ENCODE peak calls at places on chromosomes 4 and X, in ten cellular contexts. U is suprapubic skin; Z is Peyer's patch; Y is CD8-positive, alpha-beta memory T cell; D is aorta; G is bronchial epithelial cell; Q is SJSA1; B is H7; V is neural progenitor cell; I is heart left ventricle. T is an unnamed sample. For H3K36me3, the result is how much of the 10 kb centered on the place peaks cover.

GRCh38 chrX:49972313-49972712 is 49.9 kb downstream of the CLCN5 start:
- DNase-seq in Z (no peak), B (no peak), V (no peak), G (no peak), U (no peak), Q (no peak), Y (no peak), D (no peak), I (no peak), T (no peak)

GRCh38 chr4:137414802-137415201 is 117.5 kb downstream of the PCDH18 start:
- DNase-seq in G (no peak), Q (no peak), U (no peak), B (no peak), Y (no peak), I (no peak), D (no peak), V (no peak), Z (no peak), T (no peak)

GRCh38 chrX:45110494-45110893 is 90.2 kb downstream of the DIPK2B start:
- DNase-seq in D (no peak), Z (no peak), Y (no peak), G (no peak), V (no peak), B (no peak), Q (no peak), U (no peak), I (no peak), T (no peak)

GRCh38 chr4:179196511-179196910 is 1754.3 kb upstream of the AGA start:
- DNase-seq in U (no peak), I (no peak), B (peak), Z (no peak), D (no peak), G (no peak), Y (no peak), V (peak), Q (no peak), T (peak)

GRCh38 chrX:9369802-9370291 is 95.0 kb upstream of the TBL1X start:
- DNase-seq in V (no peak), D (no peak), Z (no peak), Q (no peak), Y (no peak), B (no peak), I (no peak), G (no peak), U (no peak), T (no peak)

GRCh38 chr4:6695660-6696581 is 2.2 kb downstream of the S100P start:
- DNase-seq in Z (peak), U (no peak), Q (no peak), G (no peak), V (no peak), Y (peak), B (peak), D (no peak), I (no peak), T (no peak)

GRCh38 chrX:148601034-148601433 is 100.6 kb downstream of the AFF2 start:
- DNase-seq in Z (no peak), B (no peak), Y (no peak), U (no peak), I (no peak), D (no peak), Q (no peak), G (peak), V (no peak), T (no peak)

GRCh38 chr4:148288448-148288847 is 153.8 kb downstream of the NR3C2 start:
- DNase-seq in G (no peak), I (peak), U (no peak), Q (no peak), B (no peak), Y (no peak), Z (no peak), V (no peak), D (no peak), T (no peak)

GRCh38 chr4:140330311-140330900 is 43.0 kb upstream of the SCOC start:
- DNase-seq in I (no peak), D (no peak), G (peak), Z (no peak), B (no peak), Y (no peak), U (no peak), V (peak), Q (peak), T (no peak)

GRCh38 chr4:4491396-4491893 is 50.4 kb downstream of the STX18 start:
- DNase-seq in Z (no peak), I (no peak), V (no peak), B (no peak), Y (no peak), G (no peak), Q (no peak), U (no peak), D (no peak), T (no peak)

GRCh38 chr4:14701389-14701788 is 300.9 kb upstream of the CPEB2 start:
- DNase-seq in B (no peak), Q (no peak), U (no peak), Y (no peak), V (no peak), G (no peak), I (no peak), D (no peak), Z (no peak), T (no peak)

GRCh38 chr4:6029254-6029653 is 11.0 kb upstream of the C4orf50 start:
- DNase-seq in V (peak), U (no peak), B (peak), Z (no peak), Y (no peak), I (no peak), D (no peak), Q (no peak), G (no peak), T (no peak)

GRCh38 chr4:74317616-74318256 is 9.5 kb downstream of the EPGN start:
- DNase-seq in V (no peak), Y (no peak), G (peak), U (no peak), B (no peak), Z (no peak), Q (no peak), D (no peak), I (no peak), T (no peak)

GRCh38 chr4:121155893-121156292 is 8.2 kb downstream of the TNIP3 start:
- DNase-seq in Q (peak), B (no peak), Z (no peak), G (peak), D (no peak), U (no peak), Y (no peak), V (no peak), I (no peak), T (peak)

GRCh38 chr4:47061435-47061834 is 30.1 kb downstream of the GABRB1 start:
- DNase-seq in D (no peak), I (no peak), Z (no peak), Y (no peak), G (no peak), B (no peak), Q (peak), U (no peak), V (no peak), T (no peak)

GRCh38 chrX:9862525-9862924 is 76.3 kb downstream of the SHROOM2 start:
- DNase-seq in V (no peak), G (no peak), Z (no peak), B (peak), Y (no peak), I (no peak), Q (no peak), D (no peak), U (no peak), T (no peak)

GRCh38 chr4:112223956-112224355 is 7.6 kb upstream of the AP1AR start:
- DNase-seq in V (no peak), Y (no peak), B (no peak), D (no peak), I (no peak), U (no peak), Q (no peak), Z (no peak), G (no peak), T (no peak)

GRCh38 chr4:55356991-55357461 is 11.0 kb downstream of the SRD5A3 start:
- DNase-seq in D (no peak), U (no peak), Y (no peak), B (no peak), G (peak), I (no peak), V (no peak), Q (no peak), Z (no peak), T (no peak)

GRCh38 chr4:7186516-7187296 is 5.6 kb upstream of the SORCS2 start:
- DNase-seq in G (no peak), B (no peak), Y (no peak), Q (no peak), I (no peak), D (no peak), U (peak), V (no peak), Z (peak), T (no peak)

GRCh38 chr4:122602277-122603142 is 18.4 kb downstream of the IL21 start:
- DNase-seq in Q (peak), D (no peak), Y (no peak), B (peak), U (no peak), G (peak), V (peak), I (no peak), Z (no peak), T (peak)

GRCh38 chr4:176841730-176842129 is 49.0 kb upstream of the VEGFC start:
- DNase-seq in D (no peak), B (no peak), Q (peak), Y (no peak), U (no peak), I (no peak), V (no peak), G (peak), Z (no peak), T (peak)

GRCh38 chr4:55503164-55503563 is 43.5 kb downstream of the CLOCK start:
- DNase-seq in Q (peak), U (no peak), G (peak), Z (no peak), V (no peak), I (no peak), D (no peak), Y (no peak), B (no peak), T (peak)

GRCh38 chrX:108313662-108314061 is 124.6 kb downstream of the COL4A6 start:
- DNase-seq in D (no peak), Z (no peak), I (no peak), V (no peak), U (no peak), Q (no peak), Y (no peak), G (peak), B (no peak), T (no peak)

GRCh38 chrX:21738950-21739287 is 19.0 kb downstream of the SMPX start:
- DNase-seq in B (no peak), I (no peak), V (no peak), Z (no peak), D (no peak), Y (no peak), U (no peak), G (no peak), Q (no peak), T (no peak)

GRCh38 chr4:22190855-22191254 is 242.3 kb upstream of the KCNIP4 start:
- DNase-seq in G (peak), D (no peak), Y (no peak), V (no peak), U (no peak), Z (no peak), B (no peak), Q (peak), I (no peak), T (peak)

GRCh38 chrX:106898462-106898861 is 4.7 kb downstream of the RIPPLY1 start:
- DNase-seq in B (peak), G (peak), Y (no peak), U (no peak), V (peak), Q (peak), I (no peak), D (no peak), Z (no peak), T (no peak)

GRCh38 chr4:762211-763190 is 56.9 kb downstream of the PCGF3 start:
- DNase-seq in Y (no peak), B (peak), I (peak), U (no peak), Z (no peak), Q (no peak), D (no peak), V (no peak), G (no peak), T (no peak)
- H3K36me3 ChIP-seq in Y (under half), B (under half), I (half or more), U (half or more), Z (half or more), Q (under half), D (under half), V (under half), G (under half), T (under half)

DNA sequence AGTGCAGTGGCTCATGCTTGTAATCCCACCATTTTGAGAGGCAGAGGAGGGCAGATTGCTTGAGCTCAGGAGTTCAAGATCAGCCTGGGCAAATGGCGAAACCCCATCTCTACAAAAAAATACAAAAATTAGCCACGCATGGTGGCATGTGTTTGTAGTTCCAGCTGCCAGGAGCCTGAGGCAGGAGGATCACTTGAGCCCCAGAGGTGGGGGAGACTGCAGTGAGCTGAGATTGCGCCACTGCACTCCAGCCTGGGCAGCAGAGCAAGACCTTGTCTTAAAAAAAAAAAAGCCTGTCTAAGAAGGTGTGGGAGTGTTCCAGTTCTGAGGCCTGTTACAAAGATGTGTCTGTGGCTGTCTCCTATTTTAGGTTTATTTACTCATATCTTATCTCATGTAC is 38.0 kb downstream of the PI4K2B start:
- DNase-seq in B (no peak), Z (no peak), I (no peak), V (no peak), D (no peak), Y (no peak), Q (no peak), G (no peak), U (no peak), T (no peak)
- H3K36me3 ChIP-seq in B (under half), Z (under half), I (half or more), V (under half), D (under half), Y (under half), Q (under half), G (under half), U (under half), T (under half)

DNA sequence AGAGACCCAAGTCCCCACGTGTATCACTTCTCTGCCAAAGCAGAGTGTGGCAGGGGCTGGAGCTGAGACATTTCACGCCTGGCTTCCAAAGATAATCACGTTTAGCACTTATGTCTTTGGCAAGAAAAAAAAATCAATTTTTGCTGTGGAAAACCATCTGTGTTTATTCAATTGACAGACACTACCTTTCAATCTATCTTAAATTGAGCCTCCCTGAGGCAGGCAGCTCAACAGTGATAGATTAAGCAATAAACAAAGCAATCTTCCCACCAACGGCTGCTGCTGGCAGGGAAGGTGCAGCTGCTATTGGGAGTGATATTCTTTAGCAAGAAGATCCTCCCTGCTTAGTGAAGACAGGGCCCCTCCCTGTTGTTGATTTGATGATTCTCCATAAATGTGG is 11.7 kb upstream of the MAGEB17 start:
- DNase-seq in V (no peak), D (no peak), U (no peak), I (no peak), Z (no peak), Q (no peak), B (no peak), G (no peak), Y (no peak), T (no peak)
- H3K36me3 ChIP-seq in V (under half), D (under half), U (under half), I (under half), Z (under half), Q (under half), B (half or more), G (under half), Y (under half), T (under half)

DNA sequence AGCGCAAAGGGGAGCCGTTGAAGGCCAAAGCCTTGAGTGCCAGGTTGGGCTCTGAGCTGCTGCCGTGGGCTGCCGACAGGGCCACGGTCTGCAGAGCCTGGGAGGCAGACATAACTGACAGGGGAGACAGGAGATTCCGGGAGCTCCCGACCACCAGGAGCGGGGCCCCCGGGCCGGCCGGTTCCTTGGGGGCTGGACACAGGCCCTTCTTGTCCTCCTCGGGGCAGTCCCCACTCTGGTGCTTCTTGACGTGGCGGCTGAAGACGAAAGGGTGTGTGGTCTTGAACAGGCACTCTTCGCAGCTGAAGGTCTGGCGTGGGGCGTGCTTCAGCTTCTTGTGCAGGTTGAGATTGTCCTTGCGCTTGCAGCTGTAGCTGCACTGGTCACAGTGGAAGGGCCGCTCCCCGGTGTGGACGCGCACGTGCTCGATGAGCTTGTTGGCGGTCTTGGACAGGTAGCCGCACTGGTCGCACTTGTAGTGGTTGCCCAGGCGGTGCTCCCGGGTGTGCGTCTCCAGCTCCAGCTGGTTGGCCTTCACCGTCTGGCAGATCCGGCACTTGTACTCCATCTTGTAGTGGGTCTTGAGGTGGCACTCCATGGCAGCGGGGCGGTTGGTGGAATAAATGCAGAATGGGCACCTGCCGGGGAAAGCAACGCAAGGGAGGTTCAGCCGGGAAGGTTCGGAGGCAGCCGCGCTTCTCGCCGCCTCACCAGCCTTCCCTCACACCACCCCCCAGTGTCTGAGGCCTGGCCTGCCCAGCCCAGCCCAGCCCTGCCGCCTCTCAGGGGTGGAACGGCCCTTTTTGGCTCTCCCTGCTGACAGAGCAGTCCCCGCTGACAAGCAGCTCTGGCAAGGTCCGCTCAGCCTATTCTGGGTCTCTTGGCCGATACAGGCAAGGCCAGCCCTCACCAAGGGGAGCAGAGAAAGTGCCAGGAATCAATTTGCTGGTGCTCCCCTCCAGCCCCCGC is 81.3 kb downstream of the C4orf51 start:
- DNase-seq in Q (no peak), U (no peak), Y (no peak), I (peak), D (no peak), V (no peak), G (no peak), B (peak), Z (no peak), T (no peak)
- H3K36me3 ChIP-seq in Q (half or more), U (under half), Y (under half), I (half or more), D (under half), V (under half), G (under half), B (under half), Z (half or more), T (under half)

DNA sequence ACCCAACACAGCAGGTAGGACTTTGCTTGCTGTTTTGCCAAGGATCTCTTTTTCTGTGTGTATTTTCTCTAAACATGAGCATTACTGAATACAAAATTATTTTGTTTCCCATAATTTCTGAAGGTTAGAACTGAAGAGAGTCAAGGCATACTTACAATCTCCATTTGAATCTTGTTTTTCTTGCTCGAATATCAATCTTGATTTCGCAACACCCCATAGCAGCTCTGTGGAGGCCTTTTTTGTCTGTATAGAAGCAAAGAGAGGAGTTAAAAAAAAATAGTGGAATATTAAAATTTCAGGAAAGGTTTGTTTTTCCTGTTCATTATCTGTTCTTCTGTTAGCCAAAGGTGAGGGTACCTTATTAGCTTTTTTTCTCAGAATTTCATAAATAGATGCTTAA is 92.9 kb downstream of the TNIP2 start:
- DNase-seq in Y (no peak), B (no peak), U (no peak), D (no peak), Z (no peak), V (no peak), G (no peak), I (no peak), Q (no peak), T (no peak)
- H3K36me3 ChIP-seq in Y (under half), B (under half), U (under half), D (under half), Z (half or more), V (under half), G (under half), I (half or more), Q (under half), T (under half)

GRCh38 chr4:864456-865120 is 38.7 kb upstream of the CPLX1 start:
- DNase-seq in D (peak), Y (no peak), I (no peak), G (no peak), Z (no peak), V (no peak), U (no peak), B (peak), Q (no peak), T (no peak)

GRCh38 chr4:866068-866760 is 40.3 kb upstream of the CPLX1 start:
- DNase-seq in Y (no peak), B (no peak), Z (no peak), Q (no peak), I (no peak), G (no peak), V (no peak), D (no peak), U (no peak), T (no peak)

GRCh38 chr4:865121-865465 is 39.2 kb upstream of the CPLX1 start:
- DNase-seq in Q (no peak), D (peak), V (no peak), B (peak), I (no peak), G (no peak), Y (no peak), U (no peak), Z (no peak), T (no peak)

GRCh38 chr4:866761-867390 is 40.9 kb upstream of the CPLX1 start:
- DNase-seq in B (no peak), Z (no peak), Q (no peak), V (no peak), U (no peak), G (peak), Y (no peak), D (no peak), I (no peak), T (no peak)

DNA sequence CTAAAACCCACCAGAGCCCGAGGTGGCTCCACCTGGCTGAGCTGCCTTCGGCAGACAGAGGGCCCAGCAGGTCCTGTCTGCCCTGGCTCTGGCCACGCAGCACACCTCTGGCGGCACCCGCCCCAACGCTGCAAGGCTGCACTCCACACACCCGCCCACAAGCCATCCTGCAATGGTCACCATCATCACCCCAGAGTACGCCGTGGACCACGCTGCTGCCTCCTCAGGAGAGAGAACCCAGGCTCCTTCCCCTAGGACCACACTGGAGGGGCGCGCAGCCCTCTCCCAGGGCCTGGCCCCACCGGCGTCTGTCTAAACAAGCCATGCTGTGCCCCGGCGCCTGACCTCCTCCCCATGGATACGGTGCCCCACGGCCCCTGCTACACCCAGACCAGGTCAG is 39.6 kb upstream of the CPLX1 start:
- DNase-seq in Y (no peak), Q (no peak), Z (no peak), B (no peak), I (no peak), G (no peak), D (no peak), V (no peak), U (no peak), T (no peak)
- H3K36me3 ChIP-seq in Y (under half), Q (under half), Z (half or more), B (under half), I (half or more), G (under half), D (under half), V (under half), U (half or more), T (under half)